ENCODE peak calls at places on chromosomes 3 and 15, in five cellular contexts. B is stomach, L is upper lobe of left lung, U is endothelial cell of umbilical vein, R is SK-N-SH. H is an unnamed sample.

GRCh38 chr15:60077581-60078359 is 73.7 kb downstream of the FOXB1 start:
- DNase-seq in B (no peak), L (no peak), U (no peak), R (no peak), H (no peak)

GRCh38 chr3:54628888-54629368 is 298.9 kb downstream of the LRTM1 start:
- DNase-seq in B (no peak), L (no peak), U (no peak), R (no peak), H (no peak)

GRCh38 chr3:43670635-43671522 is 19.9 kb upstream of the ABHD5 start:
- DNase-seq in B (no peak), L (no peak), U (no peak), R (no peak), H (no peak)

GRCh38 chr3:36876181-36876936 is 68.5 kb downstream of the TRANK1 start:
- DNase-seq in B (no peak), L (no peak), U (no peak), R (no peak), H (no peak)

GRCh38 chr15:78109156-78109555 is 16.8 kb downstream of the SH2D7 start:
- DNase-seq in B (no peak), L (no peak), U (no peak), R (no peak), H (peak; percentile 7)

GRCh38 chr15:59247364-59247763 is 40.7 kb downstream of the LDHAL6B start:
- DNase-seq in B (peak; percentile 61), L (peak; percentile 67), U (peak; percentile 84), R (peak; percentile 41), H (peak; percentile 74)

GRCh38 chr3:179956416-179956830 is 80.3 kb downstream of the PEX5L start:
- DNase-seq in B (no peak), L (no peak), U (no peak), R (no peak), H (no peak)

GRCh38 chr3:59535791-59536221 is 486.0 kb upstream of the CFAP20DC start:
- DNase-seq in B (no peak), L (no peak), U (no peak), R (peak; percentile 2), H (no peak)

GRCh38 chr3:16810593-16811367 is 74.0 kb upstream of the PLCL2 start:
- DNase-seq in B (peak; percentile 33), L (no peak), U (no peak), R (no peak), H (no peak)

GRCh38 chr15:90535254-90535653 is 5.5 kb downstream of the CRTC3 start:
- DNase-seq in B (no peak), L (no peak), U (no peak), R (no peak), H (no peak)

GRCh38 chr3:38725726-38726410 is 76.4 kb upstream of the SCN5A start:
- DNase-seq in B (no peak), L (no peak), U (peak; percentile 84), R (peak; percentile 27), H (no peak)

GRCh38 chr3:99012051-99012450 is 110.6 kb upstream of the DCBLD2 start:
- DNase-seq in B (no peak), L (no peak), U (no peak), R (no peak), H (no peak)

GRCh38 chr15:101532865-101533264 is 43.4 kb upstream of the PCSK6 start:
- DNase-seq in B (no peak), L (no peak), U (no peak), R (no peak), H (no peak)

GRCh38 chr3:66709464-66710058 is 208.7 kb upstream of the LRIG1 start:
- DNase-seq in B (no peak), L (no peak), U (no peak), R (no peak), H (no peak)

GRCh38 chr15:88331291-88331690 is 74.8 kb upstream of the NTRK3 start:
- DNase-seq in B (no peak), L (peak; percentile 26), U (peak; percentile 6), R (peak; percentile 62), H (peak; percentile 14)

GRCh38 chr15:28167042-28167441 is 67.9 kb upstream of the OCA2 start:
- DNase-seq in B (no peak), L (no peak), U (no peak), R (no peak), H (no peak)

GRCh38 chr15:55360256-55360655 is 41.2 kb downstream of the PIGB start:
- DNase-seq in B (no peak), L (no peak), U (peak; percentile 83), R (no peak), H (no peak)

GRCh38 chr3:12436514-12437222 is 47.6 kb upstream of the TSEN2 start:
- DNase-seq in B (no peak), L (no peak), U (no peak), R (no peak), H (no peak)

GRCh38 chr3:126508539-126508938 is 9.0 kb downstream of the UROC1 start:
- DNase-seq in B (no peak), L (no peak), U (no peak), R (no peak), H (no peak)

GRCh38 chr15:49428392-49429095 is 5.5 kb downstream of the FGF7 start:
- DNase-seq in B (no peak), L (no peak), U (no peak), R (no peak), H (no peak)

GRCh38 chr3:38131621-38132369 is 5.1 kb downstream of the ACAA1 start:
- DNase-seq in B (peak; percentile 25), L (no peak), U (peak; percentile 51), R (peak; percentile 60), H (peak; percentile 31)

GRCh38 chr15:63675263-63675662 is 78.1 kb downstream of the FBXL22 start:
- DNase-seq in B (no peak), L (no peak), U (no peak), R (no peak), H (no peak)

GRCh38 chr3:107064445-107065060 is 312.7 kb upstream of the CCDC54 start:
- DNase-seq in B (peak; percentile 51), L (peak; percentile 38), U (peak; percentile 83), R (peak; percentile 50), H (peak; percentile 51)

GRCh38 chr3:173653781-173654180 is 256.2 kb downstream of the NLGN1 start:
- DNase-seq in B (no peak), L (no peak), U (no peak), R (no peak), H (no peak)

GRCh38 chr3:40616420-40616819 is 91.7 kb downstream of the ZNF621 start:
- DNase-seq in B (no peak), L (no peak), U (no peak), R (peak; percentile 15), H (no peak)

GRCh38 chr15:39403674-39404117 is 177.2 kb upstream of the THBS1 start:
- DNase-seq in B (no peak), L (no peak), U (peak; percentile 75), R (peak; percentile 66), H (no peak)

GRCh38 chr3:5504135-5504534 is 316.6 kb downstream of the EDEM1 start:
- DNase-seq in B (no peak), L (no peak), U (no peak), R (no peak), H (no peak)

GRCh38 chr15:50628421-50628820 is 58.2 kb downstream of the TRPM7 start:
- DNase-seq in B (no peak), L (no peak), U (no peak), R (no peak), H (no peak)

GRCh38 chr15:50624616-50625168 is 61.9 kb downstream of the TRPM7 start:
- DNase-seq in B (no peak), L (no peak), U (no peak), R (no peak), H (no peak)

GRCh38 chr15:50627351-50628055 is 59.1 kb downstream of the TRPM7 start:
- DNase-seq in B (no peak), L (no peak), U (no peak), R (no peak), H (no peak)
- H3K36me3 ChIP-seq in B (peaks cover 28% of the 10 kb centered on the region), L (peaks cover 81% of the 10 kb centered on the region), U (peaks cover 8% of the 10 kb centered on the region), R (peaks cover 49% of the 10 kb centered on the region), H (peaks cover 41% of the 10 kb centered on the region)

DNA sequence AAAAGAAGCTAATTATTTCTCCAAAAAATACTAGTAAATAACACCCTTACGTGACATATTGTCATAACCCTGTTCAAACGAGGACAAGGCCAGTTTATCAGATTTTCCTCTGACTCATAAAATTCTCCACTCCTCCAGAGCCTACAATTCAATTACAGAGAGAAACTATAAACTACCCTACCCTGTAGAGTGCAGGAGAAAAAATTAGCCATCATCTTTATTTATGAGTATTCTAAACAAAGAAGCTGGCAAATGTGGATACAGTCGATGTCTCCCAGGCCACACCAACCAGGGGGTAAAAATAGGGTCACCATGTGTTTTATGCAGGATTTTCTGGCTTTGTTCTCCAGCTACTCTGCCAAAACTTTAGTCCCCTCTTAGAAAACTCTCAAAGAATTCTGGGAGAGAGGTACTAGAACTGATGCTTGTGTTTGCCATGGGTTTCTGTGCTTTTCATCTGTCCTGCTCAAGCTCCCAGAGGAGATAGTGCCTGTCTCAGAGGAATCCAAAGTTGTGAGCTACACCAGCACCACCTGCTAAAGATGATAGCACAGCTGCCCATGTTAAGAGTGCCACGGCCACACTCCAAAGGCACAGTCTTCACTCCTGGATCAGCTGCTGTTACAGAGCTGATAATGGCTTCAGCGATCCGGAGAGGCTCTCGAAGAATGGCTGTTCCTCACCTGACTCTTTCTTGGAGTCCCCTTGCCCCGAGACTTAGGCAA is 150.2 kb downstream of the IMPG2 start:
- DNase-seq in B (no peak), L (no peak), U (peak; percentile 53), R (no peak), H (no peak)
- TF ChIP-seq POLR2AphosphoS5 in B (no peak), L (no peak), U (no peak), R (no peak), H (no peak)

DNA sequence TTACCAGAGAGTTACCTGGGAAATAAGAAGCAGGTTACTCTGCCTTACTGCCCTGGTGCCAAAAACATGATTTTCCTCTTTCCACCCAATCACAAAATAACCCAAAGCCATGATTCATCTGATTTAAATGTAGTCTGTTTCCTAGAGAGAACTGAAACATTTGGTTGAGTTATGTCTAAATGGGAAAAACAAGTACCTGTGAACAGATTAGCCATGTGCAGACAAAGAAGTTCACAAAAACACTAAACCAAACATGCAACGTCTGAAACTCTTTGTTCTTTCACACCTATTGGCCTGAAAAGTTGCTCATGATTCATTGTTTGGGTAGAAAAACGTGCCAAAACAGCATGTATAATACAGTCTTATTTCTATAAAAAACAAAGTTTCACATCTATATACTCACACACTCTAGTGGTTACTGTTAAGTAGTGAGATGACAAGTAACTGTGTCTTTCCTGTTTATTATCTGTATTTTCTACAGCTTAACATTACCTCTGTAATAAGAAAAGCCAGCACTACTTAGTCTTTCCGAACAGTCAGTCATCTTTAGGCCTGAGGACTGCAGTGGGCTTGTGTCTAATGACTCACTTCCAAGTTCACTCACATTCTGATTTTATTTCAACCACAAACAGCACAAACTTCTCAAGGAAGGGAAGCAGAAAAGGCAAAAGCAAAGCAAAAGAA is 30.1 kb downstream of the FAM174B start:
- DNase-seq in B (no peak), L (no peak), U (peak; percentile 93), R (no peak), H (no peak)
- H3K27ac ChIP-seq in B (peak overlapping the region; percentile 72), L (no peak overlapping the region), U (peak overlapping the region; percentile 89), R (no peak overlapping the region), H (peak overlapping the region; percentile 54)

GRCh38 chr3:120433662-120434331 is 17.0 kb downstream of the FSTL1 start:
- DNase-seq in B (no peak), L (no peak), U (no peak), R (no peak), H (no peak)

GRCh38 chr3:120427201-120427600 is 23.6 kb downstream of the FSTL1 start:
- DNase-seq in B (no peak), L (no peak), U (no peak), R (no peak), H (no peak)

GRCh38 chr3:120432105-120432860 is 18.5 kb downstream of the FSTL1 start:
- DNase-seq in B (no peak), L (no peak), U (no peak), R (no peak), H (no peak)

GRCh38 chr3:120428904-120429303 is 21.9 kb downstream of the FSTL1 start:
- DNase-seq in B (no peak), L (no peak), U (no peak), R (no peak), H (no peak)

GRCh38 chr3:120429921-120430361 is 20.9 kb downstream of the FSTL1 start:
- DNase-seq in B (no peak), L (no peak), U (no peak), R (no peak), H (no peak)
- H3K36me3 ChIP-seq in B (no peaks in the 10 kb centered on the region), L (peaks cover 5% of the 10 kb centered on the region), U (peaks cover 5% of the 10 kb centered on the region), R (peaks cover 33% of the 10 kb centered on the region), H (no peaks in the 10 kb centered on the region)

H was measured in transverse colon.